ENCODE peak calls at places on chromosome 1, in nine cellular contexts. V is WERI-Rb-1, H is lower lobe of right lung, T is LNCaP clone FGC, Z is SK-N-SH, E is GM10248, W is vagina, S is HFF-Myc, I is suprapubic skin. A is an unnamed sample.
A peak's percentile ranks its signal among the peaks of the same experiment; 100 is the strongest.

GRCh38 chr1:34754878-34755637 is at the start of gene GJB5:
- DNase-seq in H (no peak), Z (no peak), T (no peak), W (no peak), E (no peak), S (no peak), V (no peak), I (peak; percentile 78), A (no peak)

GRCh38 chr1:22105611-22106207 is 37.2 kb downstream of the WNT4 start:
- DNase-seq in W (no peak), E (peak; percentile 48), V (no peak), T (peak; percentile 15), S (no peak), I (no peak), Z (peak; percentile 64), H (no peak), A (no peak)

GRCh38 chr1:71135571-71135970 is 54.7 kb upstream of the ZRANB2 start:
- DNase-seq in I (no peak), E (no peak), T (no peak), W (no peak), S (no peak), V (no peak), H (no peak), Z (no peak), A (no peak)

GRCh38 chr1:30052178-30052577 is 671.2 kb downstream of the MATN1 start:
- DNase-seq in V (no peak), H (no peak), T (no peak), S (no peak), E (no peak), W (no peak), I (no peak), Z (no peak), A (no peak)

GRCh38 chr1:15331673-15332072 is 78.0 kb upstream of the EFHD2 start:
- DNase-seq in T (no peak), H (no peak), S (no peak), I (no peak), Z (no peak), E (no peak), V (no peak), W (no peak), A (no peak)

GRCh38 chr1:90067194-90067593 is 72.3 kb downstream of the ZNF326 start:
- DNase-seq in W (no peak), V (no peak), Z (no peak), I (no peak), T (no peak), H (no peak), S (no peak), E (no peak), A (no peak)

GRCh38 chr1:225653463-225654276 is 747 bp upstream of the ENAH start:
- DNase-seq in V (no peak), T (no peak), E (peak; percentile 44), H (peak; percentile 69), I (peak; percentile 91), W (no peak), Z (no peak), S (no peak), A (peak; percentile 81)

GRCh38 chr1:92409946-92410345 is 76.8 kb downstream of the GFI1 start:
- DNase-seq in T (no peak), H (no peak), V (no peak), E (no peak), I (no peak), Z (no peak), W (no peak), S (no peak), A (no peak)

GRCh38 chr1:227855687-227856086 is 40.2 kb downstream of the PRSS38 start:
- DNase-seq in S (no peak), T (no peak), E (no peak), Z (peak; percentile 40), I (no peak), H (no peak), W (no peak), V (no peak), A (no peak)

GRCh38 chr1:15189692-15190321 is 36.3 kb downstream of the TMEM51 start:
- DNase-seq in H (no peak), W (no peak), I (no peak), Z (no peak), S (no peak), T (no peak), E (no peak), V (no peak), A (no peak)

GRCh38 chr1:223269006-223269405 is 95.0 kb downstream of the SUSD4 start:
- DNase-seq in H (no peak), V (no peak), E (no peak), T (no peak), Z (peak; percentile 63), S (no peak), W (no peak), I (no peak), A (no peak)

DNA sequence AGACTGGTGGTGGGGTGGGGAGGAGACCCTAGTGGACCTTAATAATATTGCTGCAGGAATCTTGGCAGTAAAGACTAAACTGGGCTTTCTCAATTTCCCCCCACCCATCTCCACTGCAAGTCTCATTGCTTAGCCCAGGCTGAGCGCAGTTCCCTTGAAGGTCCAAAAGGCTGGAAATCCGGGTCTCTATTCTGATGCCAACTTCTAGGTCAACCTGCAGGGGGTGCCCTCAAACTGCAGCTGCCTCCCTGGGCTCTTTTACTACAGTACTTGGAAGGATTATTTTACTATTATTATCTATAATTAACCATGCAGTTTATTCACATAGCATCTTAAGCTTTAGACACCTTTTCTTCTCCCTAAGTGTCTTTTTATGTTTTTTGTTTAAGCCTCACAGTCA is 85.4 kb upstream of the WARS2 start:
- DNase-seq in S (no peak), E (no peak), I (no peak), T (no peak), Z (no peak), V (no peak), H (no peak), W (no peak), A (no peak)
- TF ChIP-seq CTCF in S (peak; percentile 19), E (no peak), I (no peak), T (no peak), Z (no peak), V (peak; percentile 40), H (no peak), W (no peak), A (no peak)

GRCh38 chr1:162861101-162861500 is at the start of gene CCDC190:
- DNase-seq in I (no peak), Z (no peak), S (no peak), W (no peak), H (peak; percentile 49), T (no peak), V (no peak), E (no peak), A (no peak)
- TF ChIP-seq CTCF in I (no peak), Z (no peak), S (no peak), W (no peak), H (no peak), T (no peak), V (no peak), E (no peak), A (no peak)

GRCh38 chr1:231883382-231883781 is 256.8 kb downstream of the DISC1 start:
- DNase-seq in H (no peak), V (peak; percentile 44), I (no peak), T (no peak), Z (no peak), W (no peak), E (no peak), S (no peak), A (no peak)
- TF ChIP-seq CTCF in H (no peak), V (peak; percentile 82), I (no peak), T (no peak), Z (no peak), W (no peak), E (no peak), S (no peak), A (no peak)

GRCh38 chr1:7153464-7153863 is 368.2 kb downstream of the CAMTA1 start:
- DNase-seq in Z (no peak), S (no peak), I (no peak), T (no peak), H (no peak), V (no peak), E (no peak), W (no peak), A (no peak)

GRCh38 chr1:7146710-7147109 is 361.5 kb downstream of the CAMTA1 start:
- DNase-seq in Z (no peak), W (no peak), S (no peak), V (no peak), H (no peak), T (no peak), I (no peak), E (no peak), A (no peak)

GRCh38 chr1:7152655-7153054 is 367.4 kb downstream of the CAMTA1 start:
- DNase-seq in S (no peak), E (no peak), Z (peak; percentile 85), I (no peak), T (no peak), H (no peak), V (no peak), W (no peak), A (no peak)

GRCh38 chr1:7149080-7149838 is 364.0 kb downstream of the CAMTA1 start:
- DNase-seq in Z (no peak), T (no peak), E (no peak), W (no peak), H (peak; percentile 79), V (no peak), S (no peak), I (no peak), A (no peak)

DNA sequence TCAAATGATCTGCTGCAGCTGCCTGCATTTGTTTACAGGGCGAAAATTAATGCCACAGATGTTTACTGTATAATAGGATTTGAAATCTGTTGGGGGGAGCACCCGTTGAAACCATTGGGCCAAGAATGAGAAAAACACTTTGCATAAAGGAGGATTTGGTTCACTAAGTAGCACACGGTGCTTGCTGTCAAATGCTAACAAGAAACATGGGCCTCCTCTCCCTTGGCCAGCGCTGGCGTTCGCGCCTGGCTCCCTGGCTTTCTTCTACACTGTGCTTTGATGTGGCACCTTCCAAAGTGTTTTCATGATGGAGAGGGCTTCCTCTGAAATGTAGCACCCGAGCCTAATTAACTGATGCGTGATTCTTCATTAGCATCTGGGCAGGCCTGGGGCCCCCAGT is 365.7 kb downstream of the CAMTA1 start:
- DNase-seq in W (no peak), H (no peak), S (no peak), I (no peak), T (no peak), E (no peak), Z (no peak), V (no peak), A (no peak)
- TF ChIP-seq CTCF in W (no peak), H (no peak), S (no peak), I (no peak), T (no peak), E (no peak), Z (no peak), V (no peak), A (no peak)

GRCh38 chr1:32072622-32073386 is at the start of gene TMEM39B:
- DNase-seq in Z (peak; percentile 97), H (peak; percentile 98), I (peak; percentile 95), E (peak; percentile 98), V (peak; percentile 96), S (peak; percentile 77), T (peak; percentile 82), W (no peak), A (peak; percentile 94)
- TF ChIP-seq CTCF in Z (no peak), H (peak; percentile 9), I (no peak), E (peak; percentile 28), V (peak; percentile 35), S (no peak), T (peak; percentile 33), W (no peak), A (peak; percentile 17)